ENCODE peak calls at places on chromosome 11, in eight cellular contexts. N is body of pancreas, Y is GM12864, P is cardiac muscle cell, M is HFF-Myc, K is ovary, Q is WTC11, S is nephron progenitor cell. B is an unnamed sample.

GRCh38 chr11:69825037-69825834 is 6.0 kb upstream of the FGF3 start:
- DNase-seq in N (no peak), Y (no peak), P (no peak), M (no peak), K (no peak), Q (no peak), S (no peak), B (no peak)

GRCh38 chr11:30938801-30939200 is 352.6 kb upstream of the MPPED2 start:
- DNase-seq in N (no peak), Y (no peak), P (no peak), M (no peak), K (no peak), Q (no peak), S (no peak), B (no peak)

GRCh38 chr11:34203377-34203801 is 98.0 kb downstream of the NAT10 start:
- DNase-seq in N (no peak), Y (no peak), P (no peak), M (no peak), K (no peak), Q (no peak), S (no peak), B (no peak)

GRCh38 chr11:38553033-38553432 is 1955.0 kb upstream of the RAG2 start:
- DNase-seq in N (no peak), Y (no peak), P (no peak), M (no peak), K (no peak), Q (no peak), S (no peak), B (no peak)

GRCh38 chr11:58726594-58727414 is 4.9 kb downstream of the GLYAT start:
- DNase-seq in N (no peak), Y (no peak), P (no peak), M (no peak), K (no peak), Q (no peak), S (no peak), B (no peak)

GRCh38 chr11:134223066-134223465 is 701 bp downstream of the NCAPD3 start:
- DNase-seq in N (no peak), Y (no peak), P (no peak), M (no peak), K (no peak), Q (no peak), S (no peak), B (no peak)

GRCh38 chr11:122141757-122142156 is 25.7 kb upstream of the BLID start:
- DNase-seq in N (no peak), Y (no peak), P (no peak), M (no peak), K (no peak), Q (no peak), S (no peak), B (no peak)

GRCh38 chr11:84564180-84564866 is 1062.8 kb downstream of the DLG2 start:
- DNase-seq in N (peak), Y (no peak), P (peak), M (peak), K (no peak), Q (peak), S (peak), B (peak)

GRCh38 chr11:33544593-33545373 is 155.8 kb downstream of the C11orf91 start:
- DNase-seq in N (no peak), Y (no peak), P (no peak), M (no peak), K (no peak), Q (no peak), S (no peak), B (no peak)

GRCh38 chr11:32911413-32911812 is 18.8 kb downstream of the QSER1 start:
- DNase-seq in N (no peak), Y (no peak), P (no peak), M (no peak), K (no peak), Q (no peak), S (no peak), B (no peak)

GRCh38 chr11:23585700-23586099 is 725.4 kb upstream of the CCDC179 start:
- DNase-seq in N (no peak), Y (no peak), P (no peak), M (no peak), K (no peak), Q (no peak), S (no peak), B (peak)

GRCh38 chr11:92204731-92205130 is 19.9 kb upstream of the FAT3 start:
- DNase-seq in N (peak), Y (no peak), P (no peak), M (no peak), K (no peak), Q (no peak), S (no peak), B (no peak)

GRCh38 chr11:61022311-61023085 is 51.0 kb downstream of the CD6 start:
- DNase-seq in N (no peak), Y (no peak), P (no peak), M (no peak), K (no peak), Q (no peak), S (no peak), B (no peak)

GRCh38 chr11:61488651-61489291 is 19.8 kb upstream of the LRRC10B start:
- DNase-seq in N (peak), Y (no peak), P (peak), M (no peak), K (peak), Q (peak), S (peak), B (peak)

GRCh38 chr11:19601235-19601634 is 111.4 kb upstream of the NAV2 start:
- DNase-seq in N (no peak), Y (no peak), P (no peak), M (no peak), K (no peak), Q (no peak), S (no peak), B (no peak)

GRCh38 chr11:66956689-66957290 is 1.4 kb downstream of the PC start:
- DNase-seq in N (no peak), Y (no peak), P (peak), M (peak), K (no peak), Q (no peak), S (peak), B (no peak)

GRCh38 chr11:36376315-36376887 is 80.3 kb downstream of the PRR5L start:
- DNase-seq in N (no peak), Y (no peak), P (peak), M (no peak), K (peak), Q (peak), S (peak), B (no peak)

GRCh38 chr11:107453594-107454286 is 3.9 kb downstream of the CWF19L2 start:
- DNase-seq in N (no peak), Y (no peak), P (no peak), M (no peak), K (no peak), Q (no peak), S (no peak), B (no peak)

GRCh38 chr11:122677256-122677655 is 21.7 kb downstream of the UBASH3B start:
- DNase-seq in N (no peak), Y (no peak), P (no peak), M (no peak), K (no peak), Q (no peak), S (no peak), B (no peak)

GRCh38 chr11:86291466-86292262 is 10.4 kb upstream of the HIKESHI start:
- DNase-seq in N (peak), Y (no peak), P (peak), M (peak), K (peak), Q (peak), S (peak), B (no peak)

GRCh38 chr11:118789501-118790356 is 1.2 kb downstream of the DDX6 start:
- DNase-seq in N (peak), Y (peak), P (peak), M (no peak), K (no peak), Q (no peak), S (no peak), B (no peak)

GRCh38 chr11:134794192-134794591 is 382.1 kb upstream of the B3GAT1 start:
- DNase-seq in N (no peak), Y (no peak), P (no peak), M (no peak), K (no peak), Q (no peak), S (no peak), B (no peak)

GRCh38 chr11:77517226-77517625 is 43.3 kb upstream of the PAK1 start:
- DNase-seq in N (no peak), Y (no peak), P (no peak), M (no peak), K (no peak), Q (no peak), S (no peak), B (no peak)

GRCh38 chr11:132058211-132058772 is 687.9 kb downstream of the NTM start:
- DNase-seq in N (no peak), Y (no peak), P (no peak), M (no peak), K (no peak), Q (no peak), S (no peak), B (no peak)

GRCh38 chr11:78465169-78465942 is 47.7 kb upstream of the GAB2 start:
- DNase-seq in N (no peak), Y (peak), P (no peak), M (no peak), K (no peak), Q (no peak), S (no peak), B (no peak)

GRCh38 chr11:102187416-102188125 is 77.3 kb downstream of the YAP1 start:
- DNase-seq in N (no peak), Y (no peak), P (peak), M (no peak), K (no peak), Q (no peak), S (no peak), B (no peak)

GRCh38 chr11:28400236-28401100 is 292.3 kb downstream of the METTL15 start:
- DNase-seq in N (no peak), Y (no peak), P (no peak), M (no peak), K (no peak), Q (no peak), S (no peak), B (no peak)

GRCh38 chr11:68460741-68461283 is at the start of gene PPP6R3:
- DNase-seq in N (no peak), Y (no peak), P (no peak), M (no peak), K (no peak), Q (no peak), S (no peak), B (no peak)

GRCh38 chr11:1879941-1880720 is 11.6 kb downstream of the PRR33 start:
- DNase-seq in N (peak), Y (no peak), P (no peak), M (no peak), K (peak), Q (no peak), S (no peak), B (no peak)

GRCh38 chr11:122882189-122882808 is at the start of gene JHY:
- DNase-seq in N (no peak), Y (no peak), P (no peak), M (no peak), K (no peak), Q (no peak), S (no peak), B (no peak)

GRCh38 chr11:6404341-6405038 is 14.2 kb downstream of the SMPD1 start:
- DNase-seq in N (no peak), Y (no peak), P (no peak), M (no peak), K (no peak), Q (no peak), S (no peak), B (no peak)

GRCh38 chr11:114036156-114036811 is 23.2 kb upstream of the ZBTB16 start:
- DNase-seq in N (peak), Y (no peak), P (peak), M (no peak), K (peak), Q (peak), S (peak), B (peak)

GRCh38 chr11:73291196-73291595 is 16.9 kb upstream of the ARHGEF17 start:
- DNase-seq in N (no peak), Y (no peak), P (no peak), M (no peak), K (no peak), Q (no peak), S (no peak), B (no peak)

GRCh38 chr11:66554602-66555001 is 7.9 kb downstream of the ACTN3 start:
- DNase-seq in N (no peak), Y (no peak), P (no peak), M (no peak), K (no peak), Q (no peak), S (no peak), B (no peak)

GRCh38 chr11:134638796-134639540 is 226.9 kb upstream of the B3GAT1 start:
- DNase-seq in N (no peak), Y (no peak), P (no peak), M (no peak), K (no peak), Q (no peak), S (no peak), B (no peak)

GRCh38 chr11:72613977-72614376 is 60.2 kb downstream of the PDE2A start:
- DNase-seq in N (no peak), Y (peak), P (no peak), M (no peak), K (no peak), Q (no peak), S (no peak), B (no peak)

GRCh38 chr11:37323843-37324242 is 725.8 kb upstream of the RAG2 start:
- DNase-seq in N (no peak), Y (no peak), P (no peak), M (no peak), K (no peak), Q (no peak), S (no peak), B (no peak)

GRCh38 chr11:29018631-29019030 is 910.4 kb downstream of the METTL15 start:
- DNase-seq in N (no peak), Y (no peak), P (no peak), M (no peak), K (no peak), Q (no peak), S (no peak), B (no peak)

GRCh38 chr11:5288108-5288911 is 13.4 kb downstream of the OR51B4 start:
- DNase-seq in N (no peak), Y (no peak), P (no peak), M (no peak), K (no peak), Q (no peak), S (no peak), B (no peak)

GRCh38 chr11:5289696-5290095 is 12.1 kb downstream of the OR51B4 start:
- DNase-seq in N (no peak), Y (no peak), P (no peak), M (no peak), K (no peak), Q (no peak), S (no peak), B (no peak)

GRCh38 chr11:5288912-5289525 is 12.7 kb downstream of the OR51B4 start:
- DNase-seq in N (no peak), Y (no peak), P (no peak), M (no peak), K (no peak), Q (no peak), S (no peak), B (no peak)

GRCh38 chr11:5293028-5293427 is 8.7 kb downstream of the OR51B4 start:
- DNase-seq in N (no peak), Y (no peak), P (no peak), M (no peak), K (no peak), Q (no peak), S (no peak), B (no peak)

GRCh38 chr11:5291207-5291838 is 10.4 kb downstream of the OR51B4 start:
- DNase-seq in N (no peak), Y (no peak), P (peak), M (peak), K (no peak), Q (no peak), S (no peak), B (peak)
- TF ChIP-seq CTCF in N (peak), Y (peak), P (peak), M (peak), K (no peak), Q (peak), S (peak), B (peak)

DNA sequence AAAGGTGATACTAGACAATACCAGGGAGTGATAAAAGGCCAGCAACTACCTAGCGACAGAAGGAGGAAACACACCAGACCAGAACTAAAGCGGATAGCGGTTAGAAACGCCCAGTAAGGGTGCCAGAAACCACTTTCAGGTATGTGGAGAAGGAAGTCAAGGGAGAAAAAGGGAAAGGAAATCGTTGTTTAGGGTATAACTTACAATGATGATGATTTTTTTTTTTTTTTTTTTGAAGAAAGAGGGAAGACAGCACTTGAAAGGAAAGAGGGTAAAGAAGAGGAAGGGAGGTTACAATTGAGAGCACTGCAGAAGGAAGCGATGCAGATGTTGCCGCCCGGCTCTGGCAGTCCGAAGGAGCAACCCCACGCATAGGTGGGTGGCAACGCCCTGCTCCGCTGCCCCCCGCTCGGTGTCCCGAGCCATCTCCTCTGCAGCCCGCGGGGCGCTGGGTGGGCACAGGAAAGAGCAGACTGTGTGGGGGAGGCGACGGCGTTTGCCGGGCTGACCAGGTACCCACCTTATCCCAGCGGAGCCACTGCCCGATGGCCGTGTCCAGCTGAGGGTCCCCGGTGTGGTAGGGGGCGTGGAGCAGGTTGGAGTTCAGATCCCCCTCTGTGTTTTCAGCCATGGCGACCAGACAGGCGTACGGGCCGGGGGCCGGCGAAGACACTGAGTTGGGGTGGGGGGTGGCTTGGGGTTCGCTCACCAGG is 546 bp downstream of the PGM2L1 start:
- DNase-seq in N (peak), Y (no peak), P (peak), M (no peak), K (no peak), Q (peak), S (peak), B (peak)
- TF ChIP-seq CTCF in N (peak), Y (peak), P (no peak), M (no peak), K (no peak), Q (no peak), S (no peak), B (no peak)

GRCh38 chr11:124214027-124214426 is 26.9 kb upstream of the OR8G1 start:
- DNase-seq in N (no peak), Y (no peak), P (no peak), M (no peak), K (no peak), Q (no peak), S (no peak), B (no peak)

GRCh38 chr11:124222407-124222806 is 18.5 kb upstream of the OR8G1 start:
- DNase-seq in N (no peak), Y (no peak), P (no peak), M (no peak), K (no peak), Q (no peak), S (no peak), B (no peak)

DNA sequence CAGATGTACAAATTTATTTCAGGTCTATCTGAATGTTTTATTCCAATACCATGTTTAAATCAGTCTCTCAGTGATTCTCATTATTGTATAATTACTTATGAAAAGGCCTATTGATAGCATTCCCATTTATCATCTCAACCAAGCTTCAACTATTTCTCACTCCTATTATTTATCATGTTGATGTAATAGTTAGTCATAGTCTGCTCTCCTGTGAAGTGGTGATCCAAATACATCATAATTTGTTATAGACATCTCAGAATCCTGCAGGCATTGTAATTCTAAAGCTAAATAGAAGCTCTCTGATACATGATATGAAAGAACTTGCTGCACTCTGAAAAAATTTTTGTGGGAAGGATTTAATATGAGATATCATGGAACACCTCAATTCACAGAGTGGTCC is 21.8 kb upstream of the OR8G1 start:
- DNase-seq in N (no peak), Y (no peak), P (no peak), M (no peak), K (no peak), Q (no peak), S (no peak), B (no peak)
- TF ChIP-seq CTCF in N (no peak), Y (no peak), P (no peak), M (no peak), K (no peak), Q (no peak), S (no peak), B (no peak)

GRCh38 chr11:109040303-109040702 is 375.4 kb downstream of the DDX10 start:
- DNase-seq in N (no peak), Y (no peak), P (no peak), M (no peak), K (no peak), Q (peak), S (no peak), B (no peak)
- TF ChIP-seq CTCF in N (no peak), Y (peak), P (peak), M (peak), K (no peak), Q (peak), S (no peak), B (peak)

DNA sequence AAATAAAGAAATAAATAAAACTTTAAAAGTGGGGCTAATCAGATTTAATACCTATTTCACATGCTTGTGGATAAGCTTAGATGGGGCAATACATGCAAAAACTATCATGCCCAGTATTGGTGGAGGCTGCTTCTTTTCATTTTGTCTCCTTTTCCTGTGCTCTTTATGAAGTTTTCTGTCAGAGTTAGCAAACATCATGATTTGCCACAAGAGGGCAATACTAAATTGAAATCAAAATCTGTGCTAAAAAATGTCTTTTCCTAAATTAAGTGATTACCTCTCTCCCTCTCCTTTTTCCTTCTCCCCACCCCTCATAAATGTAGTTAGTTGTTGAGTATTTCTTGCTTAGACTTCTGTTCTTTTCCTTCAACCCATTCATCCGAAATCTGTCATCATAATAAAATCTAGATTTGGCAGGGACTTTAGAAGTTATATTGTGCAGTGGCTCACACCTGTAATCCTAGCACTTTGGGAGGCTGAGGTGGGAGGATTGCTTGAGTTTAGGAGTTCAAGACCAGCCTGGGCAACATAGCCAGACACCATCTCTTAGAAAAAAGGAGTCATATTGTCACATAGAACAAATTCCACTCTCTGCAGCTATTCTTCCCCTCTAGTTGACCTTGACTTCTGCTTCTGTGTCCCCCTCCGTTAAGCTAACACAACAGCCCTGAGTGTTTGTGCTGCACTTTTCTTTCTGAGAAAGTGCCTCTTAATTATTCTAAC is 4.7 kb upstream of the ARHGAP42 start:
- DNase-seq in N (no peak), Y (no peak), P (no peak), M (no peak), K (no peak), Q (no peak), S (no peak), B (no peak)
- TF ChIP-seq CTCF in N (peak), Y (peak), P (peak), M (peak), K (peak), Q (no peak), S (peak), B (peak)

GRCh38 chr11:120336641-120337132 is 474 bp downstream of the ARHGEF12 start:
- DNase-seq in N (no peak), Y (no peak), P (no peak), M (no peak), K (no peak), Q (peak), S (no peak), B (no peak)

GRCh38 chr11:120337133-120337895 is 1.1 kb downstream of the ARHGEF12 start:
- DNase-seq in N (peak), Y (no peak), P (peak), M (no peak), K (peak), Q (peak), S (peak), B (no peak)

GRCh38 chr11:120334894-120335462 is 1.2 kb upstream of the ARHGEF12 start:
- DNase-seq in N (peak), Y (peak), P (peak), M (peak), K (peak), Q (peak), S (peak), B (peak)

GRCh38 chr11:120335596-120335927 is 651 bp upstream of the ARHGEF12 start:
- DNase-seq in N (peak), Y (no peak), P (no peak), M (no peak), K (no peak), Q (peak), S (no peak), B (no peak)

GRCh38 chr11:120335928-120336640 is at the start of gene ARHGEF12:
- DNase-seq in N (peak), Y (peak), P (peak), M (peak), K (peak), Q (peak), S (peak), B (peak)
- TF ChIP-seq CTCF in N (peak), Y (peak), P (peak), M (peak), K (no peak), Q (no peak), S (no peak), B (peak)

B was measured in LNCaP clone FGC.